ENCODE peak calls at places on chromosomes 7 and 10, in five cellular contexts. Z is activated T-cell treated with anti-CD3 and anti-CD28 coated beads, Interleukin-2, amount 50 U/mL, for 24 hours; J is cardiac fibroblast; L is brain microvascular endothelial cell; W is neural crest cell. Y is an unnamed sample.

GRCh38 chr10:49579621-49580020 is 30.5 kb upstream of the SLC18A3 start:
- DNase-seq in Z (no peak), J (no peak), L (no peak), W (no peak), Y (no peak)

GRCh38 chr7:3805151-3805550 is 504.1 kb downstream of the SDK1 start:
- DNase-seq in Z (no peak), J (peak; percentile 93), L (peak; percentile 65), W (no peak), Y (no peak)

GRCh38 chr10:72270607-72271281 is 3.0 kb upstream of the DDIT4 start:
- DNase-seq in Z (no peak), J (no peak), L (no peak), W (no peak), Y (no peak)

GRCh38 chr7:1694551-1694950 is 24.5 kb downstream of the ELFN1 start:
- DNase-seq in Z (no peak), J (no peak), L (no peak), W (no peak), Y (no peak)

GRCh38 chr10:87775766-87776165 is 42.3 kb downstream of the ATAD1 start:
- DNase-seq in Z (no peak), J (peak; percentile 71), L (no peak), W (no peak), Y (no peak)

GRCh38 chr10:4662576-4663161 is 163.3 kb upstream of the AKR1E2 start:
- DNase-seq in Z (no peak), J (no peak), L (no peak), W (no peak), Y (no peak)

GRCh38 chr7:24971333-24972165 is 8.4 kb downstream of the OSBPL3 start:
- DNase-seq in Z (no peak), J (peak; percentile 94), L (peak; percentile 95), W (no peak), Y (peak; percentile 16)

GRCh38 chr10:6838118-6838517 is 258.0 kb upstream of the PRKCQ start:
- DNase-seq in Z (no peak), J (no peak), L (no peak), W (no peak), Y (no peak)

GRCh38 chr10:122171270-122171669 is 99.8 kb upstream of the BTBD16 start:
- DNase-seq in Z (no peak), J (no peak), L (no peak), W (no peak), Y (no peak)

GRCh38 chr10:22593644-22594043 is 120.7 kb downstream of the PIP4K2A start:
- DNase-seq in Z (no peak), J (no peak), L (no peak), W (no peak), Y (no peak)

GRCh38 chr7:128160296-128160695 is 80.8 kb upstream of the LEP start:
- DNase-seq in Z (no peak), J (no peak), L (no peak), W (no peak), Y (no peak)

GRCh38 chr10:60208676-60209269 is 180.9 kb downstream of the ANK3 start:
- DNase-seq in Z (no peak), J (peak; percentile 72), L (no peak), W (no peak), Y (peak; percentile 43)

GRCh38 chr10:114550756-114551290 is 107.3 kb downstream of the ABLIM1 start:
- DNase-seq in Z (no peak), J (peak; percentile 62), L (no peak), W (no peak), Y (peak; percentile 29)